ENCODE peak calls at places on chromosomes 2 and 18, in ten cellular contexts. One of them, this sample, is unnamed. For H3K4me1, the result is how much of the 10 kb centered on the place peaks cover.

GRCh38 chr2:241150660-241151530 is 628 bp downstream of the PPP1R7 start:
- DNase-seq in tibial nerve: no peak
- DNase-seq in SK-N-SH: no peak
- DNase-seq in stomach: peak
- DNase-seq in Peyer's patch: no peak
- DNase-seq in transverse colon: peak
- DNase-seq in OCI-LY7: peak
- DNase-seq in adrenal gland: no peak
- DNase-seq in sigmoid colon: no peak
- DNase-seq in right cardiac atrium: no peak
- DNase-seq in this sample: no peak

GRCh38 chr18:75408554-75409506 is 18.7 kb downstream of the SMIM21 start:
- DNase-seq in transverse colon: no peak
- DNase-seq in sigmoid colon: no peak
- DNase-seq in adrenal gland: no peak
- DNase-seq in stomach: no peak
- DNase-seq in Peyer's patch: no peak
- DNase-seq in right cardiac atrium: no peak
- DNase-seq in tibial nerve: no peak
- DNase-seq in OCI-LY7: no peak
- DNase-seq in SK-N-SH: no peak
- DNase-seq in this sample: no peak

GRCh38 chr2:233832869-233833812 is 21.2 kb downstream of the HJURP start:
- DNase-seq in SK-N-SH: peak
- DNase-seq in tibial nerve: no peak
- DNase-seq in adrenal gland: no peak
- DNase-seq in OCI-LY7: peak
- DNase-seq in right cardiac atrium: peak
- DNase-seq in Peyer's patch: peak
- DNase-seq in transverse colon: peak
- DNase-seq in sigmoid colon: peak
- DNase-seq in stomach: peak
- DNase-seq in this sample: peak

GRCh38 chr2:199458806-199459285 is 1.1 kb upstream of the SATB2 start:
- DNase-seq in right cardiac atrium: peak
- DNase-seq in SK-N-SH: peak
- DNase-seq in transverse colon: no peak
- DNase-seq in Peyer's patch: no peak
- DNase-seq in tibial nerve: no peak
- DNase-seq in stomach: no peak
- DNase-seq in sigmoid colon: no peak
- DNase-seq in OCI-LY7: peak
- DNase-seq in adrenal gland: peak
- DNase-seq in this sample: no peak

GRCh38 chr2:230914886-230915285 is 10.2 kb downstream of the GPR55 start:
- DNase-seq in transverse colon: no peak
- DNase-seq in OCI-LY7: no peak
- DNase-seq in adrenal gland: no peak
- DNase-seq in tibial nerve: no peak
- DNase-seq in stomach: no peak
- DNase-seq in SK-N-SH: no peak
- DNase-seq in right cardiac atrium: no peak
- DNase-seq in Peyer's patch: peak
- DNase-seq in sigmoid colon: no peak
- DNase-seq in this sample: no peak

GRCh38 chr2:127078028-127078427 is 28.9 kb downstream of the BIN1 start:
- DNase-seq in transverse colon: no peak
- DNase-seq in right cardiac atrium: no peak
- DNase-seq in tibial nerve: no peak
- DNase-seq in OCI-LY7: no peak
- DNase-seq in stomach: no peak
- DNase-seq in sigmoid colon: no peak
- DNase-seq in SK-N-SH: no peak
- DNase-seq in adrenal gland: no peak
- DNase-seq in Peyer's patch: no peak
- DNase-seq in this sample: no peak

GRCh38 chr18:59870623-59871130 is 29.1 kb upstream of the PMAIP1 start:
- DNase-seq in adrenal gland: no peak
- DNase-seq in OCI-LY7: no peak
- DNase-seq in right cardiac atrium: no peak
- DNase-seq in SK-N-SH: no peak
- DNase-seq in transverse colon: no peak
- DNase-seq in sigmoid colon: no peak
- DNase-seq in tibial nerve: no peak
- DNase-seq in Peyer's patch: no peak
- DNase-seq in stomach: no peak
- DNase-seq in this sample: no peak

GRCh38 chr2:234081970-234082822 is 31.7 kb downstream of the SPP2 start:
- DNase-seq in sigmoid colon: no peak
- DNase-seq in SK-N-SH: no peak
- DNase-seq in stomach: peak
- DNase-seq in transverse colon: peak
- DNase-seq in Peyer's patch: no peak
- DNase-seq in tibial nerve: no peak
- DNase-seq in right cardiac atrium: no peak
- DNase-seq in OCI-LY7: no peak
- DNase-seq in adrenal gland: no peak
- DNase-seq in this sample: no peak

GRCh38 chr2:161165266-161165665 is 5.0 kb downstream of the TANK start:
- DNase-seq in adrenal gland: no peak
- DNase-seq in SK-N-SH: no peak
- DNase-seq in OCI-LY7: no peak
- DNase-seq in Peyer's patch: no peak
- DNase-seq in tibial nerve: no peak
- DNase-seq in transverse colon: no peak
- DNase-seq in right cardiac atrium: no peak
- DNase-seq in stomach: no peak
- DNase-seq in sigmoid colon: no peak
- DNase-seq in this sample: no peak

GRCh38 chr2:10570076-10570475 is 119.7 kb downstream of the NOL10 start:
- DNase-seq in Peyer's patch: no peak
- DNase-seq in OCI-LY7: no peak
- DNase-seq in sigmoid colon: no peak
- DNase-seq in tibial nerve: no peak
- DNase-seq in stomach: no peak
- DNase-seq in SK-N-SH: no peak
- DNase-seq in adrenal gland: no peak
- DNase-seq in transverse colon: no peak
- DNase-seq in right cardiac atrium: no peak
- DNase-seq in this sample: no peak

GRCh38 chr18:35479911-35480586 is 17.7 kb downstream of the INO80C start:
- DNase-seq in OCI-LY7: no peak
- DNase-seq in right cardiac atrium: no peak
- DNase-seq in Peyer's patch: no peak
- DNase-seq in transverse colon: peak
- DNase-seq in adrenal gland: no peak
- DNase-seq in stomach: peak
- DNase-seq in tibial nerve: no peak
- DNase-seq in SK-N-SH: no peak
- DNase-seq in sigmoid colon: no peak
- DNase-seq in this sample: no peak

GRCh38 chr2:201152517-201152916 is 30.4 kb upstream of the CASP10 start:
- DNase-seq in OCI-LY7: no peak
- DNase-seq in adrenal gland: peak
- DNase-seq in stomach: no peak
- DNase-seq in Peyer's patch: no peak
- DNase-seq in right cardiac atrium: no peak
- DNase-seq in sigmoid colon: no peak
- DNase-seq in SK-N-SH: no peak
- DNase-seq in transverse colon: no peak
- DNase-seq in tibial nerve: no peak
- DNase-seq in this sample: no peak

GRCh38 chr2:201148434-201148833 is 32.5 kb downstream of the CFLAR start:
- DNase-seq in stomach: no peak
- DNase-seq in SK-N-SH: no peak
- DNase-seq in Peyer's patch: no peak
- DNase-seq in adrenal gland: no peak
- DNase-seq in OCI-LY7: no peak
- DNase-seq in transverse colon: no peak
- DNase-seq in right cardiac atrium: no peak
- DNase-seq in tibial nerve: no peak
- DNase-seq in sigmoid colon: no peak
- DNase-seq in this sample: no peak

GRCh38 chr2:201149064-201149820 is 33.3 kb downstream of the CFLAR start:
- DNase-seq in stomach: no peak
- DNase-seq in SK-N-SH: no peak
- DNase-seq in right cardiac atrium: no peak
- DNase-seq in sigmoid colon: no peak
- DNase-seq in transverse colon: no peak
- DNase-seq in tibial nerve: no peak
- DNase-seq in OCI-LY7: no peak
- DNase-seq in adrenal gland: no peak
- DNase-seq in Peyer's patch: no peak
- DNase-seq in this sample: no peak

GRCh38 chr2:201151127-201152074 is 31.5 kb upstream of the CASP10 start:
- DNase-seq in stomach: no peak
- DNase-seq in sigmoid colon: no peak
- DNase-seq in OCI-LY7: no peak
- DNase-seq in right cardiac atrium: no peak
- DNase-seq in Peyer's patch: no peak
- DNase-seq in tibial nerve: no peak
- DNase-seq in SK-N-SH: no peak
- DNase-seq in transverse colon: no peak
- DNase-seq in adrenal gland: peak
- DNase-seq in this sample: no peak

DNA sequence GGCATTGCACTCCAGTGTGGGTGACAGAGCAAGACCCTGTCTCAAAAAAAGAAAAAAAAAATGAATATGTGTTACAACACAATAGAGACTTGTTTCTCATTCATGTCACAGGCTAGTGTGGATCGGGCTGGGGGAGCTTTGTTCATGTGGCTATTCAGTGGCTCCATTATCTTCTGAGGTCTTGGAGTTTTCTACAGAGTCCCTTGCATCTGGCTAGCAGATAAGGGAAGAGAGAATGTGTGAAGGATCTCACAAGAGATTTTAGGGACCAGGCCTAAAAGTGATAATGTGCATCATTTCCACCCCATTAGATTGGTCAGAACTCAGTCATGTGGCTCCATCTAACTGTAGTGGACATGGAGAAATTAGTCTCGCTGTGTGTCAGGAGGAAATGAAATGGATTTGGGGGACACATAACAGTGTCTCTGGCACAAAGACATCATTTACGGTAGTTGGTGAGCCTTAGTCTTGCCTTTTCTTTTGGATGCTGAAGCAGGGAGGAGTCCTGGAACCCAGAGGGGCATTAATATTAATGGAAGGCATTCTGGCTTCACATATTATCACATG is 32.4 kb upstream of the CASP10 start:
- DNase-seq in tibial nerve: no peak
- DNase-seq in adrenal gland: peak
- DNase-seq in Peyer's patch: no peak
- DNase-seq in transverse colon: no peak
- DNase-seq in OCI-LY7: no peak
- DNase-seq in SK-N-SH: no peak
- DNase-seq in stomach: no peak
- DNase-seq in sigmoid colon: no peak
- DNase-seq in right cardiac atrium: no peak
- DNase-seq in this sample: no peak
- H3K27ac ChIP-seq in tibial nerve: peak
- H3K27ac ChIP-seq in adrenal gland: peak
- H3K27ac ChIP-seq in Peyer's patch: peak
- H3K27ac ChIP-seq in transverse colon: peak
- H3K27ac ChIP-seq in OCI-LY7: no peak
- H3K27ac ChIP-seq in SK-N-SH: peak
- H3K27ac ChIP-seq in stomach: peak
- H3K27ac ChIP-seq in sigmoid colon: peak
- H3K27ac ChIP-seq in right cardiac atrium: peak
- H3K27ac ChIP-seq in this sample: peak

DNA sequence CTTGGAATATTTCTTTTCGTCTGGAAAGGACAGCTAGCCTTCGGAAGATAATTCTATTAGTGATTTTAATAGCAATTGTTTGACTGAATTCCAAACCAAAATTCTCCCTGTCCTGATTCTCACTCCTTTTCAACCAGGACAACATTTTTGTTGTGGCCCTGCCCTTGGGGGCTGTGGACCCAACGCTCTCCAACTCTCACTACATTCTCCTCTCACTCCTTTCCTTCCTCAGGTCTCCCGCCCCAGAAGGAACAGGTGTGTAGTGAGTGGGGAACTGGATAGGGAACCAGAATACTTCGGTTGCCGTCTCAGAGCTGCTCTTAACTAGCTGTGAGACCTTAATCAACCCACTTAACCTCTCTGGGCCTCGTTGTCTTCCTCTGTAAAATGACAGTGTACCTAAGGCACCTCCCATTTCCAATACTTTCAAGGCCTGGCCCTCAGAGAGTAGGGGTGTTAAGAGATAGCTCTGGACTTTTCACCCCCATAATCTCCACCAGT is 635 bp upstream of the ADD2 start:
- DNase-seq in tibial nerve: no peak
- DNase-seq in stomach: no peak
- DNase-seq in right cardiac atrium: no peak
- DNase-seq in transverse colon: no peak
- DNase-seq in SK-N-SH: no peak
- DNase-seq in adrenal gland: no peak
- DNase-seq in Peyer's patch: no peak
- DNase-seq in OCI-LY7: no peak
- DNase-seq in sigmoid colon: no peak
- DNase-seq in this sample: no peak
- H3K4me3 ChIP-seq in tibial nerve: no peak
- H3K4me3 ChIP-seq in stomach: no peak
- H3K4me3 ChIP-seq in right cardiac atrium: peak
- H3K4me3 ChIP-seq in transverse colon: no peak
- H3K4me3 ChIP-seq in SK-N-SH: no peak
- H3K4me3 ChIP-seq in adrenal gland: no peak
- H3K4me3 ChIP-seq in Peyer's patch: no peak
- H3K4me3 ChIP-seq in OCI-LY7: no peak
- H3K4me3 ChIP-seq in sigmoid colon: no peak
- H3K4me3 ChIP-seq in this sample: no peak

DNA sequence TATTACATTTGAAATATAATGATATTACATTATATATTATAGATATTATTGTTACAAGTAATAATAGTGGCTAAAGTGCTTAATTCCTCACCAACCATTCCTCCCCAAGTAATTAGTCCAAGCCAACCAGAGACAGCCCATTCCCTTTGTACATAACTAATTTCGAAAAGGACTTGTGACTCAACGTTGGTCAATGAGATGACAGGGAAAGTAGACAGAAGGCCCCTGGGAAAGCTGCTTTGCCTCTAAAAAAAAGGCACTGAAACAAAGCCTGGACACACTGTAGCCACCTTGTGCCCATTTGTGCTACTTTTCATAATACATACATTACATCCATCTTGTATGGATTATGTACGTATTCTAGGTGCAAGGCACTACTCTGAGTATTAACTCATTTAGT is 28.8 kb downstream of the COLEC12 start:
- DNase-seq in Peyer's patch: no peak
- DNase-seq in SK-N-SH: no peak
- DNase-seq in stomach: no peak
- DNase-seq in adrenal gland: no peak
- DNase-seq in tibial nerve: no peak
- DNase-seq in sigmoid colon: no peak
- DNase-seq in OCI-LY7: no peak
- DNase-seq in transverse colon: no peak
- DNase-seq in right cardiac atrium: no peak
- DNase-seq in this sample: no peak
- H3K4me1 ChIP-seq in Peyer's patch: under half
- H3K4me1 ChIP-seq in SK-N-SH: under half
- H3K4me1 ChIP-seq in stomach: under half
- H3K4me1 ChIP-seq in adrenal gland: under half
- H3K4me1 ChIP-seq in tibial nerve: under half
- H3K4me1 ChIP-seq in sigmoid colon: under half
- H3K4me1 ChIP-seq in OCI-LY7: under half
- H3K4me1 ChIP-seq in transverse colon: under half
- H3K4me1 ChIP-seq in right cardiac atrium: under half
- H3K4me1 ChIP-seq in this sample: under half

GRCh38 chr2:62176771-62177170 is 19.1 kb upstream of the B3GNT2 start:
- DNase-seq in sigmoid colon: no peak
- DNase-seq in Peyer's patch: no peak
- DNase-seq in transverse colon: no peak
- DNase-seq in OCI-LY7: no peak
- DNase-seq in adrenal gland: no peak
- DNase-seq in right cardiac atrium: no peak
- DNase-seq in tibial nerve: no peak
- DNase-seq in SK-N-SH: no peak
- DNase-seq in stomach: no peak
- DNase-seq in this sample: no peak
- H3K27ac ChIP-seq in sigmoid colon: no peak
- H3K27ac ChIP-seq in Peyer's patch: no peak
- H3K27ac ChIP-seq in transverse colon: no peak
- H3K27ac ChIP-seq in OCI-LY7: peak
- H3K27ac ChIP-seq in adrenal gland: no peak
- H3K27ac ChIP-seq in right cardiac atrium: peak
- H3K27ac ChIP-seq in tibial nerve: no peak
- H3K27ac ChIP-seq in SK-N-SH: peak
- H3K27ac ChIP-seq in stomach: no peak
- H3K27ac ChIP-seq in this sample: no peak

This sample was measured in uterus.